ENCODE peak calls at places on chromosomes 6 and 20, in eight cellular contexts. M, H, A, T, B, R, N and F are unnamed samples.
A peak's percentile ranks its signal among the peaks of the same experiment; 100 is the strongest.

GRCh38 chr20:57568960-57569359 is 8.1 kb downstream of the PCK1 start:
- DNase-seq in M (no peak), H (no peak), A (no peak), T (no peak), B (no peak), R (no peak), N (no peak), F (no peak)

GRCh38 chr6:36862164-36862847 is 12.3 kb downstream of the PPIL1 start:
- DNase-seq in M (no peak), H (no peak), A (no peak), T (no peak), B (no peak), R (no peak), N (no peak), F (no peak)

GRCh38 chr20:3041818-3042504 is 1.5 kb upstream of the GNRH2 start:
- DNase-seq in M (no peak), H (no peak), A (no peak), T (peak; percentile 61), B (no peak), R (no peak), N (no peak), F (no peak)

GRCh38 chr6:2351807-2352431 is 106.5 kb upstream of the GMDS start:
- DNase-seq in M (no peak), H (no peak), A (no peak), T (peak; percentile 72), B (no peak), R (no peak), N (no peak), F (no peak)

GRCh38 chr6:131955192-131955591 is 4.0 kb upstream of the CCN2 start:
- DNase-seq in M (no peak), H (no peak), A (no peak), T (no peak), B (no peak), R (no peak), N (no peak), F (no peak)

GRCh38 chr6:8108031-8108660 is 5.8 kb upstream of the EEF1E1 start:
- DNase-seq in M (peak; percentile 12), H (no peak), A (no peak), T (peak; percentile 95), B (no peak), R (no peak), N (no peak), F (no peak)

GRCh38 chr6:78251930-78252329 is 599.1 kb downstream of the MEI4 start:
- DNase-seq in M (no peak), H (no peak), A (no peak), T (no peak), B (no peak), R (no peak), N (no peak), F (no peak)

GRCh38 chr6:437042-437402 is 45.5 kb downstream of the IRF4 start:
- DNase-seq in M (no peak), H (no peak), A (no peak), T (peak; percentile 55), B (no peak), R (no peak), N (no peak), F (no peak)

GRCh38 chr6:169222126-169222525 is 31.5 kb downstream of the THBS2 start:
- DNase-seq in M (no peak), H (no peak), A (peak; percentile 12), T (no peak), B (no peak), R (no peak), N (no peak), F (no peak)

GRCh38 chr6:34992353-34992752 is 103.3 kb downstream of the ANKS1A start:
- DNase-seq in M (no peak), H (no peak), A (no peak), T (no peak), B (no peak), R (no peak), N (no peak), F (no peak)

GRCh38 chr20:17610566-17611289 is 40.9 kb downstream of the DSTN start:
- DNase-seq in M (no peak), H (no peak), A (peak; percentile 89), T (no peak), B (no peak), R (peak; percentile 11), N (peak; percentile 81), F (no peak)

GRCh38 chr6:149860834-149861602 is 3.1 kb downstream of the LRP11 start:
- DNase-seq in M (no peak), H (no peak), A (no peak), T (peak; percentile 75), B (no peak), R (no peak), N (no peak), F (no peak)

GRCh38 chr20:17749979-17750721 is 50.4 kb downstream of the BANF2 start:
- DNase-seq in M (no peak), H (no peak), A (no peak), T (peak; percentile 59), B (no peak), R (no peak), N (no peak), F (no peak)

GRCh38 chr6:30981942-30982772 is 1.4 kb upstream of the MUC21 start:
- DNase-seq in M (no peak), H (no peak), A (no peak), T (peak; percentile 78), B (no peak), R (peak; percentile 78), N (no peak), F (no peak)

GRCh38 chr20:35446356-35447078 is 8.5 kb upstream of the GDF5 start:
- DNase-seq in M (no peak), H (no peak), A (no peak), T (no peak), B (no peak), R (no peak), N (no peak), F (no peak)

GRCh38 chr20:58659841-58660240 is 8.8 kb downstream of the STX16 start:
- DNase-seq in M (no peak), H (no peak), A (no peak), T (no peak), B (no peak), R (no peak), N (peak; percentile 48), F (no peak)

GRCh38 chr6:31821301-31822037 is 6.1 kb upstream of the HSPA1B start:
- DNase-seq in M (peak; percentile 76), H (no peak), A (peak; percentile 67), T (peak; percentile 39), B (peak; percentile 48), R (peak; percentile 58), N (peak; percentile 67), F (no peak)

GRCh38 chr6:158042245-158042798 is 60.7 kb downstream of the SYNJ2 start:
- DNase-seq in M (no peak), H (no peak), A (no peak), T (peak; percentile 75), B (no peak), R (no peak), N (no peak), F (no peak)

GRCh38 chr6:115618311-115618710 is 442.4 kb downstream of the FRK start:
- DNase-seq in M (no peak), H (no peak), A (no peak), T (peak; percentile 0), B (no peak), R (no peak), N (no peak), F (no peak)

GRCh38 chr6:123745877-123746276 is 57.8 kb upstream of the NKAIN2 start:
- DNase-seq in M (no peak), H (no peak), A (no peak), T (peak; percentile 64), B (no peak), R (no peak), N (no peak), F (no peak)

GRCh38 chr20:50447817-50448216 is 62.4 kb upstream of the PTPN1 start:
- DNase-seq in M (no peak), H (no peak), A (no peak), T (no peak), B (no peak), R (no peak), N (no peak), F (no peak)

GRCh38 chr6:161850572-161850971 is 576.7 kb upstream of the AGPAT4 start:
- DNase-seq in M (no peak), H (no peak), A (no peak), T (no peak), B (no peak), R (peak; percentile 40), N (no peak), F (no peak)

GRCh38 chr20:1206749-1207148 is 3.5 kb downstream of the C20orf202 start:
- DNase-seq in M (no peak), H (no peak), A (no peak), T (no peak), B (no peak), R (no peak), N (no peak), F (no peak)

GRCh38 chr6:88381289-88381642 is 215.1 kb upstream of the CNR1 start:
- DNase-seq in M (no peak), H (no peak), A (no peak), T (no peak), B (no peak), R (no peak), N (no peak), F (no peak)

GRCh38 chr6:37056439-37057127 is 51.1 kb downstream of the FGD2 start:
- DNase-seq in M (no peak), H (no peak), A (no peak), T (peak; percentile 26), B (no peak), R (peak; percentile 45), N (no peak), F (no peak)

GRCh38 chr6:6610031-6610591 is 21.6 kb downstream of the LY86 start:
- DNase-seq in M (no peak), H (no peak), A (peak; percentile 79), T (no peak), B (no peak), R (no peak), N (peak; percentile 73), F (no peak)